ENCODE peak calls at places on chromosomes 5 and 9, in four cellular contexts. E is WTC11, Y is smooth muscle cell of the brain vasculature, N is fibroblast of lung. H is an unnamed sample.

GRCh38 chr5:124504081-124504916 is 242.1 kb downstream of the ZNF608 start:
- DNase-seq in E (no peak), N (no peak), Y (peak), H (peak)

GRCh38 chr5:143434261-143435206 is 31.0 kb upstream of the NR3C1 start:
- DNase-seq in E (no peak), Y (no peak), N (no peak), H (no peak)

GRCh38 chr5:135491552-135492318 is 39.6 kb upstream of the TIFAB start:
- DNase-seq in E (peak), N (no peak), Y (no peak), H (no peak)

GRCh38 chr9:7115606-7116005 is 357.8 kb downstream of the KDM4C start:
- DNase-seq in E (no peak), Y (no peak), N (no peak), H (no peak)

GRCh38 chr9:79111653-79112052 is 460.1 kb upstream of the TLE4 start:
- DNase-seq in N (no peak), Y (no peak), E (no peak), H (no peak)

GRCh38 chr5:23169660-23170416 is 316.7 kb upstream of the CDH12 start:
- DNase-seq in E (no peak), Y (no peak), N (no peak), H (no peak)

GRCh38 chr5:179265529-179266290 is 79.6 kb downstream of the ADAMTS2 start:
- DNase-seq in E (peak), N (peak), Y (peak), H (peak)

GRCh38 chr5:176822426-176823075 is 12.2 kb downstream of the UNC5A start:
- DNase-seq in N (no peak), Y (no peak), E (no peak), H (no peak)

GRCh38 chr5:61450880-61451279 is 118.8 kb downstream of the ZSWIM6 start:
- DNase-seq in N (peak), Y (peak), E (no peak), H (peak)

GRCh38 chr9:119986205-119986604 is 593.8 kb downstream of the CDK5RAP2 start:
- DNase-seq in N (no peak), Y (no peak), E (no peak), H (no peak)

GRCh38 chr9:135961811-135962695 is 880 bp upstream of the UBAC1 start:
- DNase-seq in Y (no peak), N (no peak), E (no peak), H (no peak)

GRCh38 chr5:76521240-76521758 is 101.9 kb downstream of the F2RL2 start:
- DNase-seq in Y (no peak), N (peak), E (no peak), H (peak)

GRCh38 chr9:34200092-34200491 is 21.2 kb downstream of the UBAP1 start:
- DNase-seq in Y (no peak), E (no peak), N (no peak), H (no peak)

GRCh38 chr5:176694146-176694545 is 46.9 kb downstream of the TSPAN17 start:
- DNase-seq in Y (no peak), N (no peak), E (no peak), H (no peak)

GRCh38 chr5:64165160-64165499 is 513 bp upstream of the RNF180 start:
- DNase-seq in Y (no peak), E (no peak), N (no peak), H (no peak)

GRCh38 chr5:16552666-16553343 is 64.0 kb downstream of the RETREG1 start:
- DNase-seq in Y (no peak), E (peak), N (peak), H (peak)

GRCh38 chr5:141084487-141084989 is 9.9 kb upstream of the PCDHB2 start:
- DNase-seq in E (peak), N (peak), Y (no peak), H (peak)

GRCh38 chr9:125561497-125562148 is 145.4 kb downstream of the MAPKAP1 start:
- DNase-seq in N (no peak), E (no peak), Y (no peak), H (no peak)

GRCh38 chr9:69195681-69196080 is 21.6 kb downstream of the TJP2 start:
- DNase-seq in Y (no peak), E (no peak), N (no peak), H (no peak)

GRCh38 chr9:112914524-112914923 is 23.8 kb upstream of the SLC46A2 start:
- DNase-seq in Y (no peak), E (no peak), N (no peak), H (no peak)

GRCh38 chr9:109251776-109252106 is 69.1 kb downstream of the EPB41L4B start:
- DNase-seq in E (no peak), Y (no peak), N (no peak), H (no peak)

GRCh38 chr5:147382776-147383175 is 127.1 kb downstream of the DPYSL3 start:
- DNase-seq in E (no peak), Y (no peak), N (no peak), H (no peak)

GRCh38 chr5:179858241-179858585 is 404 bp downstream of the MRNIP start:
- DNase-seq in Y (no peak), E (peak), N (no peak), H (peak)

GRCh38 chr9:137205126-137206069 is at the start of the genes NDOR1 and TMEM203:
- DNase-seq in Y (peak), N (peak), E (peak), H (peak)

GRCh38 chr5:97501965-97502305 is 318.9 kb upstream of the RIOK2 start:
- DNase-seq in Y (no peak), E (no peak), N (no peak), H (peak)

GRCh38 chr9:130240410-130241197 is 25.0 kb upstream of the HMCN2 start:
- DNase-seq in E (peak), Y (no peak), N (peak), H (peak)

GRCh38 chr9:89892053-89892419 is 287.2 kb downstream of the GADD45G start:
- DNase-seq in Y (no peak), N (peak), E (no peak), H (no peak)

GRCh38 chr9:73689091-73689870 is 537.6 kb downstream of the ANXA1 start:
- DNase-seq in Y (no peak), N (no peak), E (no peak), H (no peak)